ENCODE peak calls at places on chromosomes 4 and X, in four cellular contexts. D, S, K and J are unnamed samples.

GRCh38 chr4:146453192-146453591 is 68.5 kb downstream of the SLC10A7 start:
- DNase-seq in D (no peak), S (no peak), K (no peak), J (no peak)

GRCh38 chr4:94448815-94449375 is 2.8 kb upstream of the PDLIM5 start:
- DNase-seq in S (no peak), D (no peak), K (no peak), J (peak; percentile 46)

GRCh38 chr4:112982677-112983076 is 66.8 kb upstream of the ANK2 start:
- DNase-seq in K (no peak), S (no peak), D (no peak), J (no peak)

GRCh38 chr4:1472911-1473518 is 66.8 kb upstream of the NKX1-1 start:
- DNase-seq in S (no peak), K (no peak), D (no peak), J (no peak)

GRCh38 chr4:51845736-51846135 is 2.8 kb downstream of the DCUN1D4 start:
- DNase-seq in D (no peak), S (no peak), K (no peak), J (no peak)

GRCh38 chrX:120625366-120625765 is 4.5 kb downstream of the C1GALT1C1 start:
- DNase-seq in D (no peak), K (no peak), S (no peak), J (no peak)

GRCh38 chr4:55169352-55169959 is 44.1 kb upstream of the KDR start:
- DNase-seq in D (peak; percentile 50), S (peak; percentile 89), K (no peak), J (peak; percentile 96)

GRCh38 chr4:88962430-88962829 is 94.6 kb downstream of the FAM13A start:
- DNase-seq in S (no peak), K (no peak), D (no peak), J (no peak)

GRCh38 chr4:138981930-138982390 is 33.6 kb upstream of the NOCT start:
- DNase-seq in K (no peak), D (peak; percentile 74), S (peak; percentile 31), J (peak; percentile 72)

GRCh38 chrX:55695227-55696018 is 22.1 kb upstream of the RRAGB start:
- DNase-seq in S (no peak), K (no peak), D (no peak), J (no peak)

GRCh38 chr4:120858776-120859175 is 63.8 kb downstream of the PRDM5 start:
- DNase-seq in D (peak; percentile 59), S (no peak), K (no peak), J (no peak)

GRCh38 chr4:108703370-108703769 is 53.0 kb downstream of the OSTC start:
- DNase-seq in S (no peak), D (no peak), K (no peak), J (no peak)

GRCh38 chr4:57078685-57079521 is 31.3 kb downstream of the IGFBP7 start:
- DNase-seq in S (peak; percentile 80), K (no peak), D (no peak), J (peak; percentile 94)

GRCh38 chr4:138235419-138235952 is 6.7 kb downstream of the SLC7A11 start:
- DNase-seq in D (peak; percentile 97), K (no peak), S (no peak), J (peak; percentile 82)

GRCh38 chr4:171169396-171169795 is 643.8 kb upstream of the GALNTL6 start:
- DNase-seq in S (no peak), K (no peak), D (no peak), J (no peak)

GRCh38 chrX:103360092-103360491 is 3.8 kb downstream of the TCEAL9 start:
- DNase-seq in K (no peak), D (no peak), S (no peak), J (no peak)

GRCh38 chr4:104205116-104205515 is 289.6 kb downstream of the CXXC4 start:
- DNase-seq in S (no peak), K (no peak), D (no peak), J (no peak)

GRCh38 chrX:50579955-50580354 is 109.3 kb upstream of the DGKK start:
- DNase-seq in D (peak; percentile 57), S (peak; percentile 47), K (no peak), J (peak; percentile 70)

GRCh38 chr4:168765726-168766125 is 244.3 kb downstream of the CBR4 start:
- DNase-seq in K (no peak), S (no peak), D (peak; percentile 38), J (no peak)

GRCh38 chr4:39840027-39840426 is 137.7 kb downstream of the PDS5A start:
- DNase-seq in K (no peak), S (no peak), D (no peak), J (no peak)

GRCh38 chrX:6645216-6645615 is 110.3 kb upstream of the VCX3A start:
- DNase-seq in D (no peak), K (no peak), S (no peak), J (no peak)

GRCh38 chrX:118499295-118499694 is 3.7 kb downstream of the DOCK11 start:
- DNase-seq in K (no peak), D (no peak), S (peak; percentile 38), J (peak; percentile 61)

DNA sequence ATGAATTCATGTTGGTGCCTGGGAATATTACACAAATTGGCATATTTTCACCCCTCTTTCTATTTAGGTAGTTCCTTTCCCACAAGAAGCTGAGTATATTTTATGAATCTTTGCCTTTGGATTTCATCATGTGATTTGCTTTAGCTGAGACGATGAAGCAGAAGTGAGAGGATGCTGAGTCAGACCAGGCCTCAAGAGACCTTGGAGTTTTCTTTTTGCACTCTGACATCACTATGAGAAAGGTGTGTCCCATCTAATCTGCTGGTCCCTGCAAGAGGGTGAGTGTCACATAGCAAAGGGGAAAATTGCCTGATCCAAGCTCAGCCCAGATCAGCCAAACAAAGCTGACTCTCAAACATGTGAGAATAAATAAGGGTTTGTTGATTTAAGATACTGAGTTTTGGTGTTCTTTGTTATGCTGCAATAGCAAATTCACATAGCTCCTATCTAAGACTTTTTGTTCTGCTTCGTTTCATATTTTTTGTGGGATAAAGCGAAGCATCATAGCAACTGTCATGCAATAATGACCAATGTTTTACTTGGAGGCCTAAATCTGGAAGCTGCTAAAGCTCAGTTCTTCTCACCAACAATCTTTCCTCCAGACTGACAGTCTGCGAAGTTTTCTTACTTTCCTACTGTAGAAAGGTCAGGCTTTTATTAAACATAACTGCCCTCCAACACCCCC is 176.9 kb downstream of the PDHA2 start:
- DNase-seq in D (no peak), K (no peak), S (no peak), J (peak; percentile 4)
- H3K56ac ChIP-seq in D (no peak overlapping the region), K (no peak overlapping the region), S (no peak overlapping the region), J (no peak overlapping the region)

GRCh38 chr4:183444953-183445543 is 612 bp downstream of the CDKN2AIP start:
- DNase-seq in S (no peak), D (no peak), K (no peak), J (peak; percentile 53)
- H2BK15ac ChIP-seq in S (peak overlapping the region; percentile 41), D (no peak overlapping the region), K (no peak overlapping the region), J (no peak overlapping the region)

DNA sequence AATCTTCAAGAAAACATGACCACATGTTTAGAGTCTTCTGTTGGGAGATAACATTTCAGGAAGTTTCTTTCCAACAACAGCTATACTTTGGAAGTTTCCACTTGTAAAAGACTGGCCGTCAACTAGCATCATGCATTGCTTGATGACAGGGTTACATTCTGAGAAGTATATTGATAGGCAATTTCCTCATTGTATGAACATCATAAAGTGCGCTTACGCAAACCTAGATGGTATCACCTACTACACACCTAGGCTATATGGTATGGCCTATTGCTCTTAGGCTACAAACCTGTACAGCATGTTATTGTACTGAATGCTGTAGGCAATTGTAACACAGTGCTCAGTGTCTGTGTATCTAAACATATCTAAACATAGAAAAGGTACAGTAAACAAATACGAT is 25.4 kb upstream of the CD40LG start:
- DNase-seq in K (no peak), S (no peak), D (no peak), J (no peak)
- H3K56ac ChIP-seq in K (no peak overlapping the region), S (no peak overlapping the region), D (no peak overlapping the region), J (no peak overlapping the region)

DNA sequence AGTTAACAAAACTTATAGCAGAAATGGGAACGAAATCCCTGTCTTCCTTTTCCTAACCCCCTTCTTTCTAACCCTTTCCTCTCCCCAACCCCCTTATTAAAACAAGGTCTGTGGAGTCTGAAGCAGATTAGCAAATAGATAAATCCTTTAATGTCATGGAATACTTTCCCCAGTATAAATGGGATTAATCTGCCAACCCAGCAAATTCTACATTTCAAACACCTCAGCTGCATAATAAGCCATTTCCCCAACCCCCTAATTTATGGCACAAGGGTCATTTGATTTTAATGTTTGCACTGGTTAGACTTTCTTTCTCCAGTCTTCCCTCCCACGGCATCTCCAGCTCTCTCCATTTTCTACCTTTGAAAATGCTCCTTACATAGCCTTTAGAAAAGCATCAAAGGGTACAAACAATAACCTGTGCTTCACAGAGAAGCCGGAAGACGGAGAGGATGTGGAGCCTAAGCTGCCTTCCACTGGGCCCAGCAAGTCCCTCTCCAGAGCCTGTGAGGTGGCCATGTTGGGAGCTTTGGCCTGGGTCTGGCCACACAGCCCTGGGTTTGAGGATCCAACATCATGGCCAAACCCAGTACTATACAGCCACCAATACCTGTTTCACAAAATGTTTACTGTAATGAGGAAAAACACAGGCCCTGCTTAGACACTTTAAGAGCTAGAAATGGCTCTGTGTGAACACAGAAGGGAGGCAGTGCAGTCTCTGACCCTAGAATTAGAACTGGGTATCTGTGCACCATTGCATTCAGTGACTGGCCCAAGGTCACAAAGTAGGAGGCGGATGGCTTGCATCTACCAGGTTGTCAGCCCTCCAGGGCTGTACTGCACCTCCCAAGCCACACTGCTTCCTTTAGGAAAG is 56.9 kb upstream of the SPRY1 start:
- DNase-seq in D (no peak), K (no peak), S (no peak), J (no peak)
- H2BK15ac ChIP-seq in D (peak overlapping the region; percentile 38), K (no peak overlapping the region), S (no peak overlapping the region), J (no peak overlapping the region)

GRCh38 chr4:62709618-62710252 is 1509.6 kb downstream of the ADGRL3 start:
- DNase-seq in S (no peak), K (no peak), D (peak; percentile 0), J (peak; percentile 34)
- H3K56ac ChIP-seq in S (no peak overlapping the region), K (no peak overlapping the region), D (no peak overlapping the region), J (no peak overlapping the region)

DNA sequence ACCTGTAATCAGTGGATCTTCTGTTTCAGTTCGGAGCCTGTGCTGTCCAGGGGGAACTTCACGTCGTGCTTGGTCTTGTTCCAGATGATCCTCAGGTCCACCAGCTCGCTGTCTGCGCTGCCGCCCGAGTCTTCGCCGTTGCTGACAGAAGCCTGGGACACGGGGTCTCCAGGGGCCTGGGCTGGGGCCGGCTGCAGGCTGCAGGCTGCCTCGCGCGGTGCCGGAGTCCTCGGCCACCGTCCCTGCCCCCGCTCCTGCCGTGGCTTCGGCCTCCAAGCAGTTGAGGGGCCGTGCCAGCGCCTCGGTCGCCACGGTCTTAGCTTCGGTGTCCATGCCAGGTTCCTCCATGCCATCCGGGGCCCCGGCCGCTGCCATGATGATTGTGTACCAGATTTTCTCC is 37.3 kb upstream of the CCNI start:
- DNase-seq in D (no peak), K (no peak), S (peak; percentile 33), J (no peak)
- H2BK15ac ChIP-seq in D (no peak overlapping the region), K (no peak overlapping the region), S (no peak overlapping the region), J (no peak overlapping the region)

GRCh38 chrX:12971282-12972003 is 3.5 kb upstream of the TMSB4X start:
- DNase-seq in D (no peak), S (no peak), K (no peak), J (no peak)

GRCh38 chrX:12972867-12973560 is 1.9 kb upstream of the TMSB4X start:
- DNase-seq in K (no peak), D (no peak), S (no peak), J (no peak)

GRCh38 chrX:12973561-12974216 is 1.2 kb upstream of the TMSB4X start:
- DNase-seq in D (no peak), K (no peak), S (no peak), J (no peak)

GRCh38 chrX:12970691-12971202 is 4.2 kb upstream of the TMSB4X start:
- DNase-seq in K (no peak), S (peak; percentile 65), D (peak; percentile 75), J (peak; percentile 78)

GRCh38 chrX:12972239-12972638 is 2.7 kb upstream of the TMSB4X start:
- DNase-seq in D (no peak), K (no peak), S (no peak), J (no peak)
- H3K56ac ChIP-seq in D (no peak overlapping the region), K (no peak overlapping the region), S (no peak overlapping the region), J (no peak overlapping the region)